ENCODE peak calls at places on chromosome 7, in four cellular contexts. D is H1, Q is mesendoderm, Y is H9. S is an unnamed sample.

GRCh38 chr7:4834601-4835397 is 27.0 kb downstream of the PAPOLB start:
- DNase-seq in D (no peak), Q (no peak), Y (no peak), S (no peak)

GRCh38 chr7:110001254-110001938 is 1089.5 kb upstream of the LRRN3 start:
- DNase-seq in D (no peak), Q (no peak), Y (no peak), S (no peak)

GRCh38 chr7:142885311-142886230 is at the start of gene TRPV6:
- DNase-seq in Q (peak; percentile 93), D (peak; percentile 15), Y (peak; percentile 83), S (no peak)

GRCh38 chr7:94444808-94445207 is 50.1 kb downstream of the COL1A2 start:
- DNase-seq in Y (no peak), Q (no peak), D (no peak), S (no peak)

GRCh38 chr7:44700322-44700721 is 48.3 kb upstream of the ZMIZ2 start:
- DNase-seq in D (no peak), Q (no peak), Y (no peak), S (no peak)

GRCh38 chr7:99362801-99363200 is 11.7 kb upstream of the ARPC1B start:
- DNase-seq in D (no peak), Q (no peak), Y (no peak), S (peak; percentile 88)

GRCh38 chr7:91239772-91240171 is 24.5 kb upstream of the FZD1 start:
- DNase-seq in Y (no peak), Q (no peak), D (no peak), S (no peak)

GRCh38 chr7:18866359-18867036 is 250.9 kb downstream of the TWIST1 start:
- DNase-seq in Q (no peak), D (no peak), Y (no peak), S (peak; percentile 97)

GRCh38 chr7:25569765-25570164 is 341.5 kb upstream of the NPVF start:
- DNase-seq in Q (no peak), D (no peak), Y (no peak), S (no peak)

GRCh38 chr7:15780271-15780670 is 93.8 kb upstream of the MEOX2 start:
- DNase-seq in Y (no peak), D (no peak), Q (peak; percentile 90), S (peak; percentile 92)

GRCh38 chr7:14836571-14837189 is 65.9 kb downstream of the DGKB start:
- DNase-seq in Q (peak; percentile 95), D (peak; percentile 29), Y (peak; percentile 80), S (peak; percentile 60)

GRCh38 chr7:26663905-26664673 is 200.3 kb downstream of the SKAP2 start:
- DNase-seq in Q (no peak), Y (no peak), D (no peak), S (no peak)

GRCh38 chr7:34361663-34362250 is 296.3 kb upstream of the NPSR1 start:
- DNase-seq in D (no peak), Q (no peak), Y (no peak), S (no peak)

GRCh38 chr7:16399916-16400895 is 21.1 kb downstream of the CRPPA start:
- DNase-seq in Q (peak; percentile 19), D (no peak), Y (no peak), S (no peak)

GRCh38 chr7:147279516-147279915 is 1162.9 kb downstream of the CNTNAP2 start:
- DNase-seq in Y (no peak), D (no peak), Q (no peak), S (no peak)

GRCh38 chr7:156773966-156774365 is 119.0 kb downstream of the LMBR1 start:
- DNase-seq in Q (no peak), D (no peak), Y (no peak), S (no peak)

GRCh38 chr7:34488766-34489165 is 169.3 kb upstream of the NPSR1 start:
- DNase-seq in D (no peak), Q (peak; percentile 81), Y (no peak), S (no peak)

GRCh38 chr7:19122018-19122588 is 4.7 kb upstream of the TWIST1 start:
- DNase-seq in D (no peak), Y (no peak), Q (peak; percentile 71), S (peak; percentile 67)

GRCh38 chr7:85023066-85023687 is 163.7 kb downstream of the SEMA3D start:
- DNase-seq in Q (peak; percentile 48), D (no peak), Y (no peak), S (peak; percentile 61)

GRCh38 chr7:151376218-151376902 is 33.5 kb downstream of the WDR86 start:
- DNase-seq in Q (no peak), D (no peak), Y (no peak), S (no peak)

GRCh38 chr7:43647314-43647691 is 64.4 kb downstream of the STK17A start:
- DNase-seq in Y (peak; percentile 81), D (peak; percentile 34), Q (peak; percentile 95), S (peak; percentile 79)

GRCh38 chr7:44212018-44212417 is 11.2 kb downstream of the YKT6 start:
- DNase-seq in D (no peak), Y (no peak), Q (no peak), S (no peak)

GRCh38 chr7:109020251-109020650 is 450.6 kb downstream of the DNAJB9 start:
- DNase-seq in Y (no peak), D (no peak), Q (peak; percentile 60), S (no peak)

GRCh38 chr7:98826811-98827231 is 43.0 kb downstream of the TMEM130 start:
- DNase-seq in Y (peak; percentile 63), D (no peak), Q (no peak), S (no peak)

GRCh38 chr7:142808802-142809583 is 38.2 kb downstream of the PRSS2 start:
- DNase-seq in D (no peak), Q (no peak), Y (no peak), S (peak; percentile 27)

GRCh38 chr7:23275906-23276305 is 23.2 kb upstream of the MALSU1 start:
- DNase-seq in D (no peak), Y (no peak), Q (no peak), S (no peak)

GRCh38 chr7:93883078-93883916 is 7.3 kb downstream of the TFPI2 start:
- DNase-seq in Q (no peak), Y (no peak), D (no peak), S (peak; percentile 30)

GRCh38 chr7:113045379-113045778 is 41.2 kb downstream of the GPR85 start:
- DNase-seq in D (no peak), Y (no peak), Q (peak; percentile 4), S (no peak)

GRCh38 chr7:94055963-94056362 is 51.8 kb upstream of the BET1 start:
- DNase-seq in D (no peak), Q (no peak), Y (no peak), S (no peak)

GRCh38 chr7:141701489-141702046 is 398 bp downstream of the DENND11 start:
- DNase-seq in D (no peak), Q (peak; percentile 76), Y (peak; percentile 52), S (peak; percentile 59)

GRCh38 chr7:43650457-43651052 is 67.6 kb downstream of the STK17A start:
- DNase-seq in Q (peak; percentile 73), Y (no peak), D (no peak), S (peak; percentile 65)

GRCh38 chr7:77246031-77246430 is 46.4 kb upstream of the FGL2 start:
- DNase-seq in D (no peak), Y (no peak), Q (no peak), S (peak; percentile 47)
- H3K23ac ChIP-seq in D (no peak overlapping the region), Y (no peak overlapping the region), Q (no peak overlapping the region), S (no peak overlapping the region)

GRCh38 chr7:1555813-1556540 is at the start of gene TMEM184A:
- DNase-seq in Y (peak; percentile 86), Q (peak; percentile 79), D (no peak), S (peak; percentile 6)
- H3K23ac ChIP-seq in Y (no peak within 1 kb of the TSS), Q (no peak within 1 kb of the TSS), D (no peak within 1 kb of the TSS), S (no peak within 1 kb of the TSS)

GRCh38 chr7:100389437-100390088 is 16.3 kb downstream of the PILRA start:
- DNase-seq in Q (no peak), D (no peak), Y (no peak), S (no peak)
- H3K23ac ChIP-seq in Q (no peak overlapping the region), D (no peak overlapping the region), Y (no peak overlapping the region), S (no peak overlapping the region)

GRCh38 chr7:124782335-124782734 is 16.7 kb upstream of the GPR37 start:
- DNase-seq in D (no peak), Q (peak; percentile 18), Y (no peak), S (no peak)

GRCh38 chr7:124781418-124781817 is 15.8 kb upstream of the GPR37 start:
- DNase-seq in Y (no peak), Q (no peak), D (no peak), S (peak; percentile 53)

GRCh38 chr7:124783271-124783670 is 17.7 kb upstream of the GPR37 start:
- DNase-seq in Y (no peak), D (no peak), Q (no peak), S (no peak)

GRCh38 chr7:124780608-124781007 is 15.0 kb upstream of the GPR37 start:
- DNase-seq in Y (no peak), Q (no peak), D (no peak), S (no peak)

DNA sequence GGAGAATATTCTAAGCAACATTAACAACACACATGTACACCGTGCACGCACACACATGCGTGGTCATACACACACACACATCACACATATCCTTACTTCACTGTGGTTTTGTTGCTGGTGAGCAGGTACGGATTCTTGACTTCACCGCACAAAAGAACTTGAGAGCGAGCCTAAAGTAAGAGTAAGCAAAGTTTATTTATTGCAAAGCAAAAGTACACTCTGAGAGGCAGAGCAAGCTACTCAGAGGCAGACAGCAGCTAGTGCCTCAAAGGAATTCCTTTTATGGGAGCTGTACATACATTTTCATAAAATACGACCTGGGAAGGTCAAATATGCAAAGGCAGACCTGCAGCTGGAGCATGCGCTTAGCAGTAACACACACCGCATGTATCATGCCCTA is 16.3 kb upstream of the GPR37 start:
- DNase-seq in Y (no peak), Q (no peak), D (no peak), S (peak; percentile 45)
- H3K23ac ChIP-seq in Y (no peak overlapping the region), Q (no peak overlapping the region), D (no peak overlapping the region), S (no peak overlapping the region)

DNA sequence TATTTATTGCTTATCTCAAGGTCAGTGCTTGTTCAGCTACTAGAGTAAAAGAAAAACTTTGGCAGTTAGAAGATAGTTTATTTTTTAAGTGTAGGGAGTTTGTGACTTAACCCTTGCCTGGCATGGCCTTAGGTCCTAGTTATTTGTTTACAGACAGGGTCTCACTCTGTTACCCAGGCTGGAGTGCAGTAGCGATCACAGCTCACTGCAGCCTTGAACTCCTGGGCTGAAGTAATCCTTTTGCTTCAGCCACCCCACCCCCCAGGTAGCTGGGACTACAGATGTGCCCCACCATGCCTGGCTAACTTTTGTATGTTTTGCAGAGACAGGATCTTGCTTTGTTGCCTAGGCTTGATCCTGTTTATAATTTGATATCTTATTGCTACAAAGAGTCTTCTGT is 4.2 kb downstream of the ANLN start:
- DNase-seq in D (no peak), Y (no peak), Q (no peak), S (peak; percentile 25)
- H3K23ac ChIP-seq in D (no peak overlapping the region), Y (no peak overlapping the region), Q (no peak overlapping the region), S (no peak overlapping the region)

GRCh38 chr7:117711556-117711955 is 161.7 kb downstream of the CTTNBP2 start:
- DNase-seq in Q (no peak), D (no peak), Y (no peak), S (no peak)
- H3K23ac ChIP-seq in Q (no peak overlapping the region), D (no peak overlapping the region), Y (no peak overlapping the region), S (no peak overlapping the region)

DNA sequence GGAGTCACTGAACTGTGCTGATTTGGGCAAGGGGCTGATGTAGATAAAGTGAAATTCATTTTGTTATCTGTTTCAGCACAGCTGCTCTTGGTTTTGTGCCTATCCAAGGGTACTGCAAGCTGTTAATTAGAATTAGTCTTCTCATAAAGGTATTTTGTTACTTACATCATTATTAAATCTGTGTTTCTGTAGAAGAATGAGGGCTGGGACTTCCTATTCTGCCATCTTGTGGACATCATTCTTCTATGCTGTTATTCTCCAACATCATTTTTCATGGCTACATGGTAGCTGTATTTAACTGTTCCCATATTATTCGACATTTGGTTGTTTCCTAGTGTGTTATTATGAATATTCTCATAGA is 76.2 kb upstream of the CCDC71L start:
- DNase-seq in Q (peak; percentile 40), D (no peak), Y (no peak), S (peak; percentile 63)
- H3K23ac ChIP-seq in Q (no peak overlapping the region), D (no peak overlapping the region), Y (no peak overlapping the region), S (no peak overlapping the region)

GRCh38 chr7:73817121-73817520 is 13.7 kb upstream of the CLDN4 start:
- DNase-seq in D (no peak), Q (no peak), Y (no peak), S (no peak)
- H3K23ac ChIP-seq in D (no peak overlapping the region), Q (no peak overlapping the region), Y (no peak overlapping the region), S (no peak overlapping the region)

S was measured in mesenchymal stem cell.